ENCODE peak calls at places on chromosome 1, in six cellular contexts. D is BJ; I is AG04450; R is CD4-positive, alpha-beta T cell; T is GM23248; U is pancreas. F is an unnamed sample. For H3K27me3, the result is how much of the 10 kb centered on the place peaks cover.

GRCh38 chr1:235888119-235888643 is 21.5 kb upstream of the LYST start:
- DNase-seq in D (no peak), I (no peak), R (peak), T (no peak), U (no peak), F (no peak)

GRCh38 chr1:38973659-38974437 is 17.2 kb upstream of the AKIRIN1 start:
- DNase-seq in D (no peak), I (no peak), R (no peak), T (no peak), U (no peak), F (no peak)

GRCh38 chr1:163240705-163241104 is 38.0 kb upstream of the RGS5 start:
- DNase-seq in D (no peak), I (no peak), R (no peak), T (no peak), U (no peak), F (no peak)

GRCh38 chr1:34829250-34829649 is 30.3 kb downstream of the SMIM12 start:
- DNase-seq in D (no peak), I (no peak), R (no peak), T (peak), U (no peak), F (no peak)

GRCh38 chr1:244325056-244325764 is 126.5 kb downstream of the ADSS2 start:
- DNase-seq in D (no peak), I (no peak), R (no peak), T (no peak), U (no peak), F (peak)

GRCh38 chr1:53585116-53585515 is 125.9 kb downstream of the DMRTB1 start:
- DNase-seq in D (no peak), I (peak), R (no peak), T (no peak), U (no peak), F (peak)

GRCh38 chr1:40014253-40014706 is 26.2 kb upstream of the CAP1 start:
- DNase-seq in D (no peak), I (no peak), R (no peak), T (peak), U (no peak), F (no peak)

GRCh38 chr1:52551476-52552235 is 1.2 kb downstream of the TUT4 start:
- DNase-seq in D (no peak), I (no peak), R (peak), T (peak), U (no peak), F (no peak)

GRCh38 chr1:7590426-7590790 is 180.7 kb upstream of the VAMP3 start:
- DNase-seq in D (no peak), I (no peak), R (no peak), T (no peak), U (no peak), F (no peak)

GRCh38 chr1:159076753-159077656 is at the start of gene AIM2:
- DNase-seq in D (peak), I (no peak), R (peak), T (peak), U (no peak), F (peak)

GRCh38 chr1:204725821-204726448 is 40.4 kb upstream of the LRRN2 start:
- DNase-seq in D (no peak), I (no peak), R (no peak), T (no peak), U (no peak), F (no peak)

DNA sequence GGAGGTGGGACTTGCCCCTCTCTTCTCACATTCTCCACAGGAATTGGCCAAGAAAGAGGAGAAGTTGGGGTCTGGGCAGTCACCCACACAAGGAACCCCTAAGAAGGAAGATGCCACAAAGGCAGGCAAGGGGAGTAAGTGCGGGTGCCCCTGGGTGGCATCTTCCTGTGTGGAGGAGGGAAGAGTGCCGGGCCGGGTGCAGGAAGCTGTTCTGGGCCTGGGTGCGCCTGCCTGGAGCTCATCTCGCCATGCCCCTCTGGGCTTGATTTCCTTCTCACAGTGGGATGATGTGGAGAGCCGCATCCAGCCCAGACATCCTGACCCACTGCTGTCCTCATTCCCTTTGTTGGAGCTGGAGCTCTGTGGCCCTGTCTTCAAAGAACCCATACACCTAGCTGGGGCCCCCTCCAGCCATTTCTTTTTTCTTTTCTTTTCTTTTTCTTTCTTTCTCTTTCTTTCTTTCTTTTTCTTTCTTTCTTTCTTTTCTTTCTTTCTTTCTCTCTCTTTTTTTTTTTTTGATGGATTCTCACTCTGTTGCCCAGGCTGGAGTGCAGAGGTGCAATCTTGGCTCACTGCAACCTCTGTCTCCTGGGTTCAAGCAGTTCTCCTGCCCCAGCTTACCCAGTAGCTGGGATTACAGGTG is 9.3 kb downstream of the LRRC71 start:
- DNase-seq in D (no peak), I (no peak), R (no peak), T (no peak), U (no peak), F (no peak)
- H3K27me3 ChIP-seq in D (under half), I (under half), R (half or more), T (under half), U (under half), F (under half)

DNA sequence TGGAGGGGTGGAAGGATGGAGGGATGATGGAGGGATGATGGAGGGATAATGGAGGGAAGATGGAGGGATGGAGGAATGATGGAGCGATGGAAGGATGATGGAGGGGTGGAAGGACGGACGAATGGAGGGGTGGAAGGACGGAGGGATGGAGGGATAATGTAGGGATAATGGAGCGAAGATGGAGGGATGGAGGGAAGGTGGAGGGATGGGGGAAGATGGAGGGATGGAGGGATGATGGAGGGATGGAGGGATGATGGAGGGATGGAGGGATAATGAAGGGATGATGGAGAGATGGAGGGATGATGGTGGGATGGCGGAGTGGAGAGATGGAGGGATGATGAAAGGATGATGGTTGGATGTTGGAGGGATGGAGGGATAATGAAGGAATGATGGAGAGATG is 61.3 kb downstream of the KCNAB2 start:
- DNase-seq in D (no peak), I (no peak), R (no peak), T (no peak), U (no peak), F (no peak)
- H3K27me3 ChIP-seq in D (under half), I (under half), R (under half), T (under half), U (under half), F (under half)

GRCh38 chr1:29125237-29125641 is 1.5 kb upstream of the TMEM200B start:
- DNase-seq in D (no peak), I (no peak), R (no peak), T (no peak), U (no peak), F (no peak)
- H3K27me3 ChIP-seq in D (under half), I (under half), R (under half), T (under half), U (under half), F (under half)

GRCh38 chr1:154379301-154379700 is 25.8 kb upstream of the IL6R start:
- DNase-seq in D (no peak), I (no peak), R (no peak), T (no peak), U (no peak), F (peak)
- H3K27me3 ChIP-seq in D (under half), I (under half), R (under half), T (under half), U (under half), F (under half)

GRCh38 chr1:975896-976683 is 5.8 kb downstream of the PERM1 start:
- DNase-seq in D (no peak), I (no peak), R (peak), T (peak), U (peak), F (peak)
- H3K27me3 ChIP-seq in D (under half), I (under half), R (under half), T (under half), U (under half), F (under half)

GRCh38 chr1:26057189-26057588 is 10.2 kb downstream of the TRIM63 start:
- DNase-seq in D (no peak), I (no peak), R (no peak), T (no peak), U (no peak), F (no peak)
- H3K27me3 ChIP-seq in D (under half), I (half or more), R (under half), T (under half), U (under half), F (under half)

F was measured in upper lobe of left lung.